ENCODE peak calls at places on chromosome 12, in eight cellular contexts. R, S, Q, B, O, Y, F and J are unnamed samples. For H3K4me1 and H3K27me3, the result is how much of the 10 kb centered on the place peaks cover.

GRCh38 chr12:681857-682256 is 18.6 kb upstream of the NINJ2 start:
- DNase-seq in B (no peak), O (no peak), Y (no peak), S (no peak), R (no peak), Q (no peak), F (no peak), J (no peak)

GRCh38 chr12:52575948-52576347 is 2.3 kb upstream of the KRT74 start:
- DNase-seq in S (no peak), Q (no peak), B (no peak), Y (no peak), R (no peak), O (no peak), F (no peak), J (no peak)

GRCh38 chr12:56237552-56237951 is 7.7 kb downstream of the SLC39A5 start:
- DNase-seq in Q (no peak), O (no peak), Y (no peak), S (no peak), F (no peak), B (no peak), R (no peak), J (no peak)

GRCh38 chr12:100077367-100077766 is 65.3 kb downstream of the BLTP3B start:
- DNase-seq in Q (no peak), S (no peak), R (no peak), F (no peak), O (no peak), B (no peak), Y (no peak), J (no peak)

GRCh38 chr12:72491399-72491798 is 219.2 kb downstream of the TRHDE start:
- DNase-seq in S (no peak), Q (no peak), Y (no peak), O (no peak), B (no peak), R (no peak), F (no peak), J (no peak)

GRCh38 chr12:131900397-131900796 is 6.0 kb downstream of the ULK1 start:
- DNase-seq in F (no peak), R (no peak), O (no peak), Y (peak), Q (no peak), B (no peak), S (peak), J (peak)

GRCh38 chr12:27861428-27862167 is 81.6 kb upstream of the MANSC4 start:
- DNase-seq in Q (no peak), R (no peak), F (no peak), S (no peak), Y (no peak), B (peak), O (no peak), J (peak)

GRCh38 chr12:20695232-20695631 is at the start of gene SLCO1C1:
- DNase-seq in F (no peak), Q (no peak), S (no peak), O (no peak), R (no peak), Y (no peak), B (no peak), J (no peak)

GRCh38 chr12:118866346-118866745 is 115.0 kb upstream of the SRRM4 start:
- DNase-seq in F (no peak), Q (no peak), O (no peak), B (no peak), Y (no peak), S (no peak), R (no peak), J (no peak)

GRCh38 chr12:58364389-58365086 is 423.2 kb downstream of the ATP23 start:
- DNase-seq in S (peak), O (no peak), Y (no peak), Q (no peak), B (no peak), F (no peak), R (peak), J (no peak)

GRCh38 chr12:39071611-39072010 is 166.2 kb upstream of the CPNE8 start:
- DNase-seq in R (no peak), O (no peak), S (no peak), Q (no peak), Y (no peak), B (no peak), F (no peak), J (no peak)

GRCh38 chr12:107917912-107918800 is 143.7 kb downstream of the ASCL4 start:
- DNase-seq in B (peak), O (no peak), S (no peak), F (no peak), R (no peak), Q (no peak), Y (no peak), J (no peak)

GRCh38 chr12:19916193-19916498 is 452.2 kb upstream of the PDE3A start:
- DNase-seq in Y (no peak), B (no peak), F (no peak), Q (no peak), S (no peak), R (no peak), O (no peak), J (no peak)

DNA sequence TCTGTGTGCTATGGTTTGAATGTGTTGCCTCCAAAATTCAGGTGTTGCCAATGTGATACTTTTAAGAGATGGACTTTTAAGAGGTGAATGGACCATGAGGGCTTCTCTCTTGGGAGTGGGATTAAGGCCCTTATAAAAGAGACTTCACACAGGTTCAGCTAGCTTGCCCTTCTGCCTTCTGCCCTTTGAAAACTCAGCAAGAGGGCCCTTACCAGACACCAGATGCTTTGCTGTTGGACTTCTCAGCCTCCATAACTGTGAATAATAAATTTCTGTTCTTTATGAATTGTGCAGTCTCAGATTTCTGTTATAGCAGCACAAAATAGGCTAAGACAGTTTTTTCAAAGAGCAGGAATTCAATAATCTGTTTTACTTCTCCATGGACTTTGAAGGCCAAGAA is 86.1 kb downstream of the DIP2B start:
- DNase-seq in S (no peak), Y (no peak), Q (no peak), B (no peak), R (no peak), F (no peak), O (no peak), J (no peak)
- H3K27ac ChIP-seq in S (peak), Y (no peak), Q (no peak), B (no peak), R (no peak), F (no peak), O (no peak), J (no peak)

DNA sequence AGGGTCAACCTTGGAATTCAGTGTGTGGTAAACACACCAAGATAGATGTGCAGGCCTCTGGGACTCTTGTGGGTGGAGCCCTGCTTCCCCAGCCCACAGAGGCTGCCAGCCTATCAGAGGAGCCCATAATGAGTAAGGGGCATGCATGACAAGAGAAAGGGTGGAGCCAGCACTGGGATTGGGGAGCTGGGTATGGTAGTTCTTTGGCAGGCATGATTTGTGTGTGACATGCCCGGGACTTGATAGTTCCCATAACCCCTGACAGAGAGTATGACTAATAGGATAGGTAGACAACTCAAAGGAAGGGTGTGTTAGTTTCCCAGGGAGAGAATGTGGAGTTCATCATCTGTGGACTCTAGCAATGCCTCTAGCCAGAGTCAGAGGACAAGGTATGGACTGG is 143.0 kb downstream of the EMP1 start:
- DNase-seq in F (no peak), Y (no peak), S (peak), B (no peak), O (no peak), R (no peak), Q (no peak), J (no peak)
- H3K4me1 ChIP-seq in F (under half), Y (under half), S (under half), B (under half), O (under half), R (under half), Q (under half), J (under half)

GRCh38 chr12:115755752-115756140 is 521.7 kb downstream of the MED13L start:
- DNase-seq in R (no peak), Y (no peak), Q (no peak), F (no peak), O (no peak), B (no peak), S (no peak), J (no peak)
- H3K27me3 ChIP-seq in R (under half), Y (under half), Q (under half), F (under half), O (under half), B (under half), S (half or more), J (under half)

DNA sequence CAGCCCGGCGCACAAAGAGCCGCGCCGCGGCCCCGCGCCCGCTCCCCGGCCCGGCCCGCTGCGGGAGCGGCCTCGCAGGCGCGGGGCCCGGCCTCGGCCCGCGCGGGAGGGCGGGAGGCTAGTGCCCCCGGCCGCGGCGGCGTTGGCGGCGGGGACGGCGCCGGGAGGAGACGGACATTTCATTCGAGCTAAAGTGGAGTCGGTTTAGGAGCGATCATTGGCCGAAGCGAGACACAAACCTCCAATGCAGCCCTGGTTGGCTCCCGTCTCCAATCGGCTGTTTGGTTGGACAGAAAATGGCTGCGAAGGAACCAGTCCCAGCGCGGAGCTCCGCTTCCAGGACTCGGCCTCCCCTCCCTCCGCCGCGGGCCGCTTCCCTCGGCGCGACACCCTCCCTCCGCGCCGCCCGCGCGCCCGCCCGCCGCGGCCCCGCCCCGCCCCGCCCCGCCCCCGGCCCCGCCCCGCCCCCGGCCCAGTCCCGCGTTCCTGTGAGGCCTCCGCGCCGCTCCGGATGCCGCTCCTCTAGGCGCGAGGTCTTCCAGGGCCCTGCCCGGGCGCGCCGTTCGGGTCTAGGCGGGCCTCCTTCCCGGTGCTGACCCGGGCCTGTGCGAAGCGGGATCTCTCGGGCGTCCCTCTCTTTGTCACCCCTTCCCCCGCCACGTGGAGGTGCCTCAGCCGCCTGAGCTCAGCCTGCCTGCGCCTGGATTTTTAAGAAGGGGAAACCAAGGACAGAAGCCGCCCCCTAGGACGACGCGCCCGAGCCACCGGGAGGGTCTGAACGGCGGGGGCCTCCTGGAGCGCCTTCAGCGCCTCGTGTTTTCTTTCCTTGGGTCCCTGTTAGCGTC is at the start of gene NFYB:
- DNase-seq in Y (peak), R (peak), O (peak), S (peak), F (peak), B (peak), Q (peak), J (peak)
- H3K27ac ChIP-seq in Y (peak), R (peak), O (peak), S (peak), F (peak), B (peak), Q (peak), J (peak)

DNA sequence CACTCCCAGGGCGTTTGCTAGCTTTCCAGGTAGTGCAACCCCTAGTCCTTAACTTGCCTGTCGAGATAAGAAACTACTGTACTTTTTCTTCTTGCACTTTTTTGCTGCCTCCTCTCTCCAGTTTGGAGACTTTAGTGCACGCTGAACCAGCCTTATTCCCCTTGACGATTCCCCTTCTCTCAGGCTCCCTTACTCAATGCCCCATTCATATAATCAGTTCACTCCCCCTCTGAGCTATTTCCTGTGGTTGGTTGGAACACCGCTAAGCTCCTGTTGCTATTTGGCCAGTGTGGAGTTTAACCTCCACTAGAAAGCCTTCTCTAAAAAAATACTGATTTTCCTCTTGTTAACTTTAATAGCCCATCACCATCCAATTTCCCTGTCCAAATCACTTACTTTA is 727 bp downstream of the CREBL2 start:
- DNase-seq in Y (no peak), R (no peak), F (no peak), Q (no peak), B (peak), S (no peak), O (peak), J (no peak)
- H3K4me1 ChIP-seq in Y (under half), R (under half), F (half or more), Q (under half), B (under half), S (under half), O (half or more), J (under half)

GRCh38 chr12:54038760-54039414 is 6.0 kb downstream of the HOXC5 start:
- DNase-seq in S (peak), F (peak), Q (no peak), B (no peak), R (no peak), Y (no peak), O (no peak), J (no peak)

GRCh38 chr12:54039417-54040147 is 6.7 kb downstream of the HOXC5 start:
- DNase-seq in S (no peak), Q (no peak), B (no peak), F (no peak), O (no peak), Y (no peak), R (no peak), J (peak)

GRCh38 chr12:54037360-54038259 is 4.8 kb downstream of the HOXC5 start:
- DNase-seq in F (no peak), Q (no peak), R (no peak), O (no peak), B (no peak), S (no peak), Y (no peak), J (no peak)

GRCh38 chr12:54036620-54037359 is 3.9 kb downstream of the HOXC5 start:
- DNase-seq in O (no peak), R (no peak), Q (no peak), F (no peak), Y (peak), B (no peak), S (no peak), J (no peak)

DNA sequence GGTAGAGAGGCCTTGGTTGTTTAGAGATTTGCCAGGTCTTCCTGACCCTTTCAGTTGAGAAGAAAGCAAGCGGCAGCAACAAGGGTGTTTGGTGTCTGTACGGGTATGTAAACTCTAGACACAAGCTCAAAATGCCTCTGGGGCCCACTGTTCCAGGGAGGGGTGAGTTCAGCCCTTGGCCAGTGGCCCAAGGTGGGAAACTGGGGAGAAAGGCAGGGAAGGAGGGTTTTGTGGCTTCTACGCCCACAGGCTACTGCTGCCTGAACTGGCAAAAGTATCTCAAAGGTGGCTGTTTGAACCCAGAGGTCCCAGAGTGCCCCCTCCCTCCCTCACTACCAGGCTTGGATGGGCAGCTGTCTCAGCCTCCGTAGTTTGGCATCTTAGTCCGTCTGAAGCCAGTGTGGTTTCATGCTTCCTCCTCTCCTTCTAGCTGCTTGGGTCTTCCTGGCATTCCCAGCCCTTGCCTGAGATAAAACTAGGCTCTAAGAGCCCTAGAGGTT is 5.5 kb downstream of the HOXC5 start:
- DNase-seq in Q (no peak), F (no peak), S (no peak), R (no peak), O (no peak), B (no peak), Y (no peak), J (no peak)
- H3K27me3 ChIP-seq in Q (half or more), F (under half), S (under half), R (under half), O (under half), B (half or more), Y (under half), J (under half)

GRCh38 chr12:67701121-67701520 is 52.6 kb downstream of the DYRK2 start:
- DNase-seq in Q (no peak), O (no peak), B (no peak), F (no peak), R (no peak), Y (no peak), S (no peak), J (no peak)

GRCh38 chr12:67695974-67696373 is 47.4 kb downstream of the DYRK2 start:
- DNase-seq in F (no peak), Q (no peak), R (no peak), B (no peak), Y (no peak), O (no peak), S (no peak), J (no peak)

GRCh38 chr12:67697981-67698380 is 49.4 kb downstream of the DYRK2 start:
- DNase-seq in F (no peak), R (no peak), Y (no peak), O (no peak), S (no peak), B (no peak), Q (no peak), J (no peak)

GRCh38 chr12:67697443-67697842 is 48.9 kb downstream of the DYRK2 start:
- DNase-seq in S (no peak), Y (no peak), B (no peak), F (no peak), Q (no peak), R (no peak), O (no peak), J (no peak)

DNA sequence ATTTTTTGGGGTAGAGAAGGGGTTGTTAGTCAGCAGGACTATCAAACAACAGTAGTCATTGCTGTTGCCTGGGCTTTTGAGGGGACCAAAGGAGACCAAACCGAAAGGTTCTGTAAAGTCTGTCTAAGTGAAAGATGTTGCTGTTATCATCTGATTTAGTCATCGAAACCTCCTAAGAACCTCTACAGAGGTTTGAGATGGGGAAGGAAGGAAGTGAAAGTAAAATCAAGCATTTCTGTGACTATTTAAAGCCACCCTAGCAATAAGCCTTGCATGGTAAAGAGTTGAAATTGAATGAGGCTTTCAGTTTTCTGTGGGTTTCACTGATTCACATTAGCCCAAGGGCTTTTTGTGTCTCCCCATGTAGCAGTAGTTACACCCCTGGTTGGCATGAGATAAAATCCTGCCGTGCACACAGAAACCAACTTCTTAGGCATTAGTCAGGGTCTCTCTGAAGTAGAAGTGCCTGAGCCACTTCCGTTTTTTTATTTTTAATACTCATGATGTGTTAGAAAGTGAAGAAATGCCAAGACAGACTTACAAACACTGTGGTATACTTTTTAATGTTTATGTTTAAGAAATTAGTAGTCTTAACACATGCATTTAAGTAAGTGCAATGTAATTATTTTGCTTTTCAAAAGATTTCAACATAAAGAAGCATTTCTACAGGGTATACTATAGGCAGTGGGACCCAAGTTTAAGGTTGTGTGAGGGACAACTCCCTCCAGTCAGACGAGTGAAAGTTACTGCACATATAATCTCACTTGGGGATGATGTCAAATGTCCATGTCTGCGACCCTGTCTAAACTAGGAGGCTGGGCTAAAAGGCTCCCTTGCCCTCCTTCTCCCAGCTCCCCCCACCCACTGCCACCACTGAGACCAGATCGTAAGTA is 50.4 kb downstream of the DYRK2 start:
- DNase-seq in Q (no peak), S (no peak), Y (no peak), O (peak), F (no peak), R (no peak), B (peak), J (no peak)
- H3K27ac ChIP-seq in Q (no peak), S (no peak), Y (peak), O (peak), F (no peak), R (no peak), B (no peak), J (no peak)